ENCODE peak calls at places on chromosomes 13 and 19, in ten cellular contexts. T is stimulated activated CD4-positive, alpha-beta T cell treated with anti-CD3 and anti-CD28 coated beads, Interleukin-15, amount 100 ng/mL, for 24 hours; S is GM04504; M is activated T-helper 9 cell treated with anti-CD3 and anti-CD28 coated beads, Interleukin-2, amount 50 U/mL, for 16 hours; O is heart left ventricle; I is WTC11; V is NCI-H1436; N is cerebellum; L is fibroblast of pulmonary artery; F is AG10803. U is an unnamed sample.

GRCh38 chr13:75357576-75358295 is 124.2 kb downstream of the TBC1D4 start:
- DNase-seq in T (peak; percentile 68), S (no peak), M (peak; percentile 24), O (no peak), I (peak; percentile 57), V (peak; percentile 83), N (peak; percentile 50), L (peak; percentile 76), F (peak; percentile 50), U (peak; percentile 60)

GRCh38 chr19:38401148-38401547 is 1.7 kb upstream of the FAM98C start:
- DNase-seq in T (no peak), S (no peak), M (no peak), O (no peak), I (no peak), V (no peak), N (no peak), L (peak; percentile 67), F (peak; percentile 50), U (no peak)

GRCh38 chr13:34013061-34013460 is 195.1 kb downstream of the RFC3 start:
- DNase-seq in T (no peak), S (no peak), M (no peak), O (no peak), I (no peak), V (no peak), N (no peak), L (no peak), F (no peak), U (no peak)

GRCh38 chr13:64758520-64758919 is 2471.6 kb downstream of the PCDH9 start:
- DNase-seq in T (no peak), S (peak; percentile 46), M (no peak), O (no peak), I (no peak), V (no peak), N (no peak), L (peak; percentile 36), F (peak; percentile 64), U (no peak)

GRCh38 chr19:12550951-12551832 is at the start of gene ZNF564:
- DNase-seq in T (peak; percentile 94), S (peak; percentile 96), M (peak; percentile 85), O (peak; percentile 93), I (peak; percentile 95), V (peak; percentile 96), N (peak; percentile 99), L (peak; percentile 98), F (peak; percentile 97), U (peak; percentile 90)

GRCh38 chr19:52896431-52897148 is 845 bp downstream of the ZNF320 start:
- DNase-seq in T (no peak), S (peak; percentile 3), M (no peak), O (no peak), I (peak; percentile 24), V (no peak), N (peak; percentile 13), L (peak; percentile 11), F (peak; percentile 3), U (peak; percentile 50)

GRCh38 chr19:41218615-41219507 is at the start of gene AXL:
- DNase-seq in T (no peak), S (peak; percentile 69), M (no peak), O (peak; percentile 86), I (peak; percentile 82), V (no peak), N (peak; percentile 21), L (peak; percentile 82), F (peak; percentile 92), U (peak; percentile 28)

GRCh38 chr19:33418461-33418860 is 45.0 kb downstream of the CEBPG start:
- DNase-seq in T (no peak), S (no peak), M (no peak), O (no peak), I (no peak), V (no peak), N (no peak), L (no peak), F (no peak), U (peak; percentile 7)

GRCh38 chr13:36453518-36453917 is 21.2 kb downstream of the CCNA1 start:
- DNase-seq in T (no peak), S (no peak), M (no peak), O (no peak), I (no peak), V (no peak), N (no peak), L (peak; percentile 53), F (peak; percentile 17), U (no peak)

GRCh38 chr13:40624338-40624737 is 42.1 kb downstream of the FOXO1 start:
- DNase-seq in T (peak; percentile 68), S (no peak), M (no peak), O (no peak), I (no peak), V (no peak), N (no peak), L (no peak), F (peak; percentile 30), U (no peak)

GRCh38 chr19:42198676-42199439 is 18.6 kb downstream of the DEDD2 start:
- DNase-seq in T (peak; percentile 66), S (no peak), M (peak; percentile 50), O (peak; percentile 64), I (no peak), V (no peak), N (no peak), L (no peak), F (no peak), U (no peak)

GRCh38 chr19:42130254-42130573 is 2.0 kb downstream of the POU2F2 start:
- DNase-seq in T (no peak), S (no peak), M (no peak), O (no peak), I (no peak), V (no peak), N (no peak), L (no peak), F (no peak), U (no peak)

GRCh38 chr19:48833977-48834376 is 2.3 kb downstream of the HSD17B14 start:
- DNase-seq in T (no peak), S (no peak), M (no peak), O (no peak), I (no peak), V (no peak), N (no peak), L (no peak), F (no peak), U (no peak)

GRCh38 chr19:14027856-14028450 is at the start of gene RLN3:
- DNase-seq in T (no peak), S (no peak), M (no peak), O (no peak), I (no peak), V (no peak), N (no peak), L (no peak), F (no peak), U (no peak)

GRCh38 chr19:49447485-49448431 is 3.9 kb downstream of the PIH1D1 start:
- DNase-seq in T (peak; percentile 62), S (no peak), M (no peak), O (no peak), I (peak; percentile 91), V (peak; percentile 33), N (no peak), L (peak; percentile 21), F (no peak), U (no peak)

GRCh38 chr19:52992109-52993004 is 21.4 kb upstream of the ERVV-1 start:
- DNase-seq in T (peak; percentile 3), S (no peak), M (no peak), O (peak; percentile 66), I (peak; percentile 39), V (no peak), N (peak; percentile 66), L (peak; percentile 4), F (no peak), U (peak; percentile 15)

GRCh38 chr19:36488816-36489138 is 584 bp downstream of the ZNF566 start:
- DNase-seq in T (peak; percentile 57), S (no peak), M (peak; percentile 28), O (no peak), I (no peak), V (no peak), N (peak; percentile 37), L (no peak), F (peak; percentile 4), U (peak; percentile 17)

GRCh38 chr19:20124879-20125278 is 42.1 kb upstream of the ZNF486 start:
- DNase-seq in T (no peak), S (no peak), M (no peak), O (no peak), I (no peak), V (no peak), N (no peak), L (no peak), F (no peak), U (no peak)

GRCh38 chr13:77902319-77902963 is 16.2 kb downstream of the EDNRB start:
- DNase-seq in T (no peak), S (no peak), M (no peak), O (no peak), I (no peak), V (no peak), N (no peak), L (no peak), F (no peak), U (no peak)

GRCh38 chr19:16470911-16471811 is 609 bp downstream of the EPS15L1 start:
- DNase-seq in T (peak; percentile 45), S (peak; percentile 34), M (peak; percentile 12), O (no peak), I (no peak), V (no peak), N (no peak), L (peak; percentile 49), F (peak; percentile 53), U (peak; percentile 36)

GRCh38 chr13:40681341-40682051 is 15.1 kb upstream of the FOXO1 start:
- DNase-seq in T (no peak), S (no peak), M (no peak), O (no peak), I (no peak), V (no peak), N (no peak), L (no peak), F (no peak), U (no peak)

GRCh38 chr13:98523455-98524102 is 53.3 kb downstream of the STK24 start:
- DNase-seq in T (peak; percentile 45), S (no peak), M (no peak), O (no peak), I (no peak), V (no peak), N (no peak), L (no peak), F (no peak), U (no peak)

U was measured in glutamatergic neuron.